ENCODE peak calls at places on chromosomes 2 and 18, in ten cellular contexts. K is lower lobe of right lung, Y is transverse colon, O is MM.1S, W is fibroblast of lung, N is GM23338, R is cardiac muscle cell, C is coronary artery, S is kidney epithelial cell, I is neuronal stem cell. G is an unnamed sample.

GRCh38 chr2:43348904-43349725 is 122.7 kb upstream of the ZFP36L2 start:
- DNase-seq in S (no peak), Y (no peak), N (no peak), C (no peak), O (no peak), W (peak), I (no peak), K (no peak), R (no peak), G (no peak)

GRCh38 chr2:122417114-122417513 is 661.7 kb downstream of the TSN start:
- DNase-seq in W (no peak), R (no peak), I (no peak), K (no peak), O (no peak), Y (no peak), N (no peak), S (no peak), C (no peak), G (no peak)

GRCh38 chr18:44823782-44824181 is 143.1 kb downstream of the SETBP1 start:
- DNase-seq in O (no peak), R (no peak), N (no peak), I (no peak), Y (no peak), C (no peak), K (no peak), S (no peak), W (peak), G (no peak)

GRCh38 chr2:235480614-235481013 is 13.2 kb upstream of the AGAP1 start:
- DNase-seq in I (no peak), C (no peak), N (no peak), K (no peak), S (no peak), Y (no peak), O (peak), W (no peak), R (no peak), G (no peak)

GRCh38 chr2:133642831-133643230 is 74.6 kb upstream of the NCKAP5 start:
- DNase-seq in N (no peak), K (no peak), R (no peak), C (no peak), W (peak), S (no peak), Y (no peak), O (peak), I (no peak), G (peak)

GRCh38 chr18:11852048-11852341 is 782 bp downstream of the CHMP1B start:
- DNase-seq in O (no peak), S (no peak), K (no peak), R (no peak), Y (no peak), W (no peak), I (no peak), N (no peak), C (no peak), G (no peak)

GRCh38 chr2:177328056-177328455 is 63.5 kb upstream of the NFE2L2 start:
- DNase-seq in C (no peak), Y (no peak), W (peak), N (no peak), S (no peak), K (no peak), I (no peak), O (no peak), R (no peak), G (no peak)

GRCh38 chr2:226378733-226379132 is 420.9 kb downstream of the IRS1 start:
- DNase-seq in C (no peak), W (peak), Y (no peak), N (no peak), O (no peak), R (no peak), I (no peak), S (no peak), K (no peak), G (no peak)

GRCh38 chr2:137935591-137935990 is 28.7 kb upstream of the HNMT start:
- DNase-seq in W (no peak), K (no peak), I (no peak), O (no peak), S (no peak), R (no peak), Y (no peak), C (no peak), N (no peak), G (no peak)

GRCh38 chr2:153189091-153189490 is 289.5 kb downstream of the RPRM start:
- DNase-seq in R (no peak), S (no peak), K (no peak), N (no peak), Y (no peak), W (no peak), O (peak), I (no peak), C (no peak), G (no peak)

GRCh38 chr2:109157563-109158105 is 28.6 kb downstream of the SH3RF3 start:
- DNase-seq in O (no peak), C (no peak), Y (no peak), R (no peak), W (no peak), I (no peak), N (no peak), S (no peak), K (no peak), G (no peak)

GRCh38 chr2:241249654-241250053 is 61.2 kb downstream of the ANO7 start:
- DNase-seq in R (no peak), K (no peak), I (no peak), Y (no peak), W (no peak), S (no peak), C (no peak), N (no peak), O (no peak), G (no peak)

GRCh38 chr2:173218331-173219056 is 136.2 kb upstream of the CDCA7 start:
- DNase-seq in R (peak), C (no peak), K (no peak), Y (no peak), I (no peak), O (no peak), W (no peak), N (peak), S (no peak), G (no peak)

GRCh38 chr2:8513601-8514273 is 168.1 kb upstream of the ID2 start:
- DNase-seq in K (no peak), Y (no peak), S (no peak), C (no peak), O (no peak), I (no peak), R (no peak), W (no peak), N (no peak), G (no peak)

GRCh38 chr2:173884403-173884802 is 80.8 kb downstream of the SP3 start:
- DNase-seq in Y (peak), I (peak), C (no peak), S (no peak), R (peak), K (peak), N (peak), W (peak), O (peak), G (no peak)

GRCh38 chr18:34624551-34624950 is 85.5 kb upstream of the DTNA start:
- DNase-seq in C (no peak), R (no peak), S (no peak), K (no peak), O (no peak), W (peak), N (no peak), Y (no peak), I (no peak), G (no peak)

GRCh38 chr2:10792001-10792400 is 20.6 kb downstream of the PDIA6 start:
- DNase-seq in N (no peak), S (no peak), W (no peak), R (no peak), Y (no peak), I (no peak), C (no peak), K (no peak), O (peak), G (no peak)

GRCh38 chr2:10787176-10787968 is 25.2 kb downstream of the PDIA6 start:
- DNase-seq in K (no peak), S (no peak), Y (peak), R (no peak), I (no peak), O (peak), C (no peak), N (peak), W (no peak), G (no peak)

GRCh38 chr2:10792660-10793400 is 19.8 kb downstream of the PDIA6 start:
- DNase-seq in N (peak), W (no peak), I (no peak), O (no peak), Y (no peak), S (no peak), R (no peak), K (no peak), C (no peak), G (no peak)

GRCh38 chr2:10788855-10789254 is 23.7 kb downstream of the PDIA6 start:
- DNase-seq in I (no peak), C (no peak), N (no peak), O (no peak), K (no peak), Y (no peak), S (no peak), R (no peak), W (no peak), G (no peak)

DNA sequence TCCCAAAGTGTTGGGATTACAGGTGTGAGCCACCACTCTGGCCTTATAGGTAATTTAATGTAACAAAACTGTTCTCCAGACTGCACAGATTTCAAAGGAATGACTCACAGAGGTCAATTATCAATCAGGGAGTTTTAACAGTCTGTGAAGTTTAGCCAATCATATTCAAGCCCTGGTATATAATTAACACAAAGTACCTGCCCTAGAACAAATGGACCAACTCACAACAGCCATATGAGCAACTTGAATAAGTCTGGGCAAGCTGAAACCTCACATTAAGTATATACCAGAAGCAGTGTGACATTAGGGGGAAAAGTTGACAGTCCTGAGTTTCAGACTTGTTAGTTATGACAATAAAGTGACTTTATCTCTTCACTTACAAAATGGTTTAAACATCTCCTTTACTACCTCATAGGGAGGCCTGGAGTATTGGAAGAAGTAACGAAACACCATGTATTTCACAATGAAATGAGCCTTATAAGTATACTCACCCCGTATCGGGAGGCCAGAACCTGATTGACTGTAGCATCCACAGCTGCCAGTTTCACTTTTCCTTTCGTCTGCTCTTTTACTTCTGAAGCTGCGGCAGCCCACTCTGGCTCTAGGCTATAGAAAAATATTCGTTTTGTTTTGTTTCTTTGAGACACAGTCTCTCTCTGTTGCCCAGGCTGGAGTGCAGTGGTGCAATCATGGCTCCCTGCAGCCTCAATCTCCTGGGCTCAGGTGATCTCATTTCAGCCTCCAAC is 22.2 kb downstream of the PDIA6 start:
- DNase-seq in Y (peak), R (no peak), N (no peak), K (no peak), S (peak), I (no peak), C (no peak), O (peak), W (no peak), G (no peak)
- H3K4me3 ChIP-seq in Y (peak), R (no peak), N (no peak), K (no peak), S (no peak), I (no peak), C (no peak), O (no peak), W (no peak), G (no peak)

GRCh38 chr2:37080231-37080630 is 3.9 kb downstream of the HEATR5B start:
- DNase-seq in C (no peak), N (no peak), R (no peak), I (no peak), S (no peak), W (no peak), O (no peak), Y (no peak), K (no peak), G (no peak)

GRCh38 chr2:37085731-37086147 is 1.4 kb downstream of the GPATCH11 start:
- DNase-seq in Y (no peak), W (peak), S (no peak), R (no peak), O (no peak), K (no peak), I (no peak), C (no peak), N (no peak), G (peak)

GRCh38 chr2:37083873-37084792 is at the start of the genes GPATCH11 and HEATR5B:
- DNase-seq in I (peak), K (peak), Y (peak), R (peak), C (peak), S (peak), N (peak), O (peak), W (peak), G (peak)

GRCh38 chr2:37084797-37085196 is 479 bp downstream of the GPATCH11 start:
- DNase-seq in R (no peak), K (no peak), C (no peak), S (no peak), N (no peak), Y (no peak), W (no peak), I (no peak), O (no peak), G (no peak)

DNA sequence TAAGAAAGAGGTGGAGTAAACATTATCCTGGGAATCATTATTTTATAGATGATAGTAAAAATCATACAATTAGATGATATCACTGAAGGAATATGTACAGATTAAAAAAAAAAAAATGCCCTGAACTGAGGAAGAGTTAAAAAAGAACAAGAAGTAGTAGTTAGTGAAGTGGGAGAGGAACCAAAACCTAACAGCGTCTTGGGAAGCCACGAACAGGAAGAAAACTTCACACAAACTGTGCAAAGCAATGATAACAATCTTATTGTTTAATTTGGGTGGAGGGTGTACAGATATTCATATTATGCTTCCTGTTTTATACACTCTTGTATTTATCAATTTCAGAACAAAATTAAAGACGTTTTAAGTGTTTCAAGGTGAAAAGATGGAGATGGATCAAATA is 3.5 kb downstream of the HEATR5B start:
- DNase-seq in O (no peak), C (no peak), K (no peak), S (no peak), I (no peak), R (no peak), W (no peak), N (no peak), Y (no peak), G (no peak)
- H3K4me3 ChIP-seq in O (no peak), C (no peak), K (no peak), S (no peak), I (no peak), R (no peak), W (no peak), N (no peak), Y (no peak), G (no peak)

DNA sequence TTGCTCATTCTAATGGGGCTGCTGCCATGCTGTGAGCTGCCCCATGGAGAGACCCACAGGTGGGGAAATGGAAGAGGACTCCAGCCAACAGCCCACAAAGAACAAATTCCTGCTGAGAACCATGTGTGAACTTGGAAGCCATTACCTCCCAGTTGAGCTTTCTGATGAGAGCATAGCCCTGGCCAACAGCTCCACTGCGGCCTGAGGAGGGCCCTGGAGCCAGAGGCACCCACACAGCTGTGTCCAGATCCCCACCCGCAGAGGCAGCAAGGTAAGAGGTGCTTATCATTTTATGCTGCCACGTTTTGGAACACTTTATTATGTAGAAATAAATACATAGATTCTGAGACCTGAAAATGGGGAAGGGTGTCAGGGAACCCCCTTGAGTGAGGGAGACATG is 44.2 kb upstream of the OTOS start:
- DNase-seq in C (no peak), S (no peak), N (no peak), W (no peak), R (no peak), O (no peak), K (no peak), I (no peak), Y (no peak), G (no peak)
- H3K4me3 ChIP-seq in C (no peak), S (no peak), N (no peak), W (no peak), R (no peak), O (no peak), K (no peak), I (no peak), Y (no peak), G (no peak)

GRCh38 chr2:189208254-189208653 is 28.7 kb upstream of the COL5A2 start:
- DNase-seq in K (no peak), W (no peak), Y (no peak), S (no peak), O (no peak), R (no peak), N (no peak), I (peak), C (no peak), G (no peak)

GRCh38 chr2:189199797-189200196 is 20.2 kb upstream of the COL5A2 start:
- DNase-seq in S (no peak), Y (no peak), O (no peak), N (no peak), K (no peak), R (no peak), I (no peak), C (no peak), W (no peak), G (no peak)

GRCh38 chr2:189204322-189204941 is 24.9 kb upstream of the COL5A2 start:
- DNase-seq in O (peak), C (no peak), K (no peak), N (no peak), R (no peak), I (no peak), Y (no peak), W (peak), S (no peak), G (no peak)

GRCh38 chr2:189203177-189203799 is 23.7 kb upstream of the COL5A2 start:
- DNase-seq in K (no peak), N (no peak), I (no peak), W (no peak), R (no peak), S (no peak), O (peak), C (no peak), Y (no peak), G (no peak)
- H3K4me3 ChIP-seq in K (no peak), N (no peak), I (no peak), W (no peak), R (no peak), S (no peak), O (no peak), C (no peak), Y (no peak), G (no peak)

GRCh38 chr2:10331033-10331701 is 28.5 kb downstream of the HPCAL1 start:
- DNase-seq in R (no peak), N (peak), I (no peak), O (no peak), K (peak), S (no peak), C (no peak), Y (peak), W (peak), G (no peak)

GRCh38 chr2:10330700-10331032 is 28.0 kb downstream of the HPCAL1 start:
- DNase-seq in K (no peak), I (no peak), O (no peak), Y (no peak), R (no peak), W (no peak), C (no peak), S (no peak), N (no peak), G (no peak)

GRCh38 chr2:10333247-10333613 is 30.5 kb downstream of the HPCAL1 start:
- DNase-seq in W (no peak), K (no peak), Y (no peak), S (no peak), C (no peak), O (no peak), R (peak), N (peak), I (no peak), G (no peak)

GRCh38 chr2:10332402-10333246 is 29.9 kb downstream of the HPCAL1 start:
- DNase-seq in Y (no peak), O (no peak), N (no peak), W (no peak), K (peak), R (no peak), S (no peak), I (peak), C (no peak), G (no peak)

GRCh38 chr2:10331702-10332401 is 29.1 kb downstream of the HPCAL1 start:
- DNase-seq in I (no peak), W (no peak), R (no peak), K (peak), S (no peak), O (no peak), C (no peak), N (no peak), Y (peak), G (no peak)
- H3K4me3 ChIP-seq in I (no peak), W (no peak), R (no peak), K (peak), S (no peak), O (no peak), C (peak), N (no peak), Y (peak), G (no peak)

GRCh38 chr18:13332874-13333273 is 114.3 kb downstream of the LDLRAD4 start:
- DNase-seq in C (no peak), K (no peak), I (no peak), N (no peak), Y (no peak), R (no peak), S (no peak), W (no peak), O (no peak), G (no peak)

GRCh38 chr18:13337369-13337768 is 118.8 kb downstream of the LDLRAD4 start:
- DNase-seq in R (no peak), O (no peak), N (no peak), Y (no peak), K (no peak), I (no peak), C (no peak), S (no peak), W (no peak), G (no peak)

GRCh38 chr18:13335903-13336302 is 117.3 kb downstream of the LDLRAD4 start:
- DNase-seq in K (no peak), W (no peak), O (no peak), R (no peak), N (no peak), C (no peak), I (no peak), S (no peak), Y (no peak), G (no peak)

GRCh38 chr18:13339653-13340052 is 121.1 kb downstream of the LDLRAD4 start:
- DNase-seq in O (no peak), S (no peak), K (no peak), N (no peak), I (no peak), C (no peak), Y (no peak), R (no peak), W (no peak), G (no peak)

GRCh38 chr18:13338318-13338717 is 119.8 kb downstream of the LDLRAD4 start:
- DNase-seq in K (no peak), R (no peak), S (no peak), O (no peak), N (no peak), C (no peak), W (no peak), I (no peak), Y (no peak), G (no peak)
- H3K4me3 ChIP-seq in K (no peak), R (no peak), S (no peak), O (no peak), N (no peak), C (no peak), W (no peak), I (no peak), Y (no peak), G (no peak)

GRCh38 chr2:112888350-112888749 is 22.6 kb upstream of the IL37 start:
- DNase-seq in N (no peak), S (no peak), W (no peak), O (peak), K (no peak), Y (no peak), C (no peak), R (no peak), I (no peak), G (no peak)

GRCh38 chr2:112885503-112885897 is 25.5 kb upstream of the IL37 start:
- DNase-seq in R (no peak), K (no peak), S (no peak), Y (no peak), I (no peak), W (no peak), O (peak), C (no peak), N (no peak), G (no peak)

GRCh38 chr2:112884869-112885502 is 26.0 kb upstream of the IL37 start:
- DNase-seq in O (peak), R (peak), S (no peak), K (peak), N (peak), W (no peak), C (no peak), I (peak), Y (peak), G (no peak)

GRCh38 chr2:112887904-112888303 is 23.1 kb upstream of the IL37 start:
- DNase-seq in K (no peak), S (no peak), C (no peak), R (no peak), I (no peak), W (no peak), O (peak), Y (no peak), N (no peak), G (no peak)

DNA sequence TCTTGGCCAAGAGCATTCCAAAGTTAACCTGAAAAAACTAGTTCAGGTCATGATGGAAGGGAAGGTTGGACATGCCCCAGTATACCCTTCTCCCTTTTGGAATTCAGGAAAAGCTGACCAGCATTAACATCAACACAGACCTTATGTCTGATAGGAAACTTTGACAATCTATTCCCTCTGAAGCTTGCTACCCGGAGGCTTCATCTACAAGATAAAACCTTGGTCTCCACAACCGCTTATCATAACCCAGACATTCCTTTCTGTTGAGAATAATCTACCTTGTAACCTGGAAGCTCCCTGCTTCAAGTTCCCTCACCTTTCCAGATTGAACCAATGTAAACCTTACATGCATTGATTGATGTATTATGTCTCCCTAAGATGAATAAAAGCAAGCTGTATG is 24.7 kb upstream of the IL37 start:
- DNase-seq in K (no peak), W (no peak), I (no peak), C (no peak), O (no peak), N (no peak), S (no peak), R (no peak), Y (no peak), G (no peak)
- H3K4me3 ChIP-seq in K (no peak), W (no peak), I (no peak), C (no peak), O (no peak), N (no peak), S (no peak), R (no peak), Y (no peak), G (no peak)